ENCODE peak calls at places on chromosomes 5 and 9, in six cellular contexts. One of them, this sample, is unnamed.

GRCh38 chr9:84323777-84324317 is 16.7 kb downstream of the SLC28A3 start:
- DNase-seq in IMR-90: no peak
- DNase-seq in heart left ventricle: no peak
- DNase-seq in A549: no peak
- DNase-seq in Peyer's patch: no peak
- DNase-seq in esophagus squamous epithelium: no peak
- DNase-seq in this sample: no peak

GRCh38 chr9:21524099-21524830 is 42.2 kb upstream of the IFNE start:
- DNase-seq in IMR-90: no peak
- DNase-seq in heart left ventricle: no peak
- DNase-seq in A549: no peak
- DNase-seq in Peyer's patch: no peak
- DNase-seq in esophagus squamous epithelium: no peak
- DNase-seq in this sample: no peak

GRCh38 chr9:132914924-132915323 is 29.5 kb downstream of the TSC1 start:
- DNase-seq in IMR-90: no peak
- DNase-seq in heart left ventricle: no peak
- DNase-seq in A549: no peak
- DNase-seq in Peyer's patch: no peak
- DNase-seq in esophagus squamous epithelium: no peak
- DNase-seq in this sample: no peak

GRCh38 chr5:135433626-135434426 is 13.3 kb downstream of the DCANP1 start:
- DNase-seq in IMR-90: peak
- DNase-seq in heart left ventricle: no peak
- DNase-seq in A549: no peak
- DNase-seq in Peyer's patch: no peak
- DNase-seq in esophagus squamous epithelium: no peak
- DNase-seq in this sample: peak

GRCh38 chr5:141121563-141121962 is at the start of gene PCDHB4:
- DNase-seq in IMR-90: no peak
- DNase-seq in heart left ventricle: no peak
- DNase-seq in A549: no peak
- DNase-seq in Peyer's patch: no peak
- DNase-seq in esophagus squamous epithelium: no peak
- DNase-seq in this sample: no peak

GRCh38 chr5:42852826-42853225 is 41.1 kb upstream of the SELENOP start:
- DNase-seq in IMR-90: no peak
- DNase-seq in heart left ventricle: no peak
- DNase-seq in A549: no peak
- DNase-seq in Peyer's patch: no peak
- DNase-seq in esophagus squamous epithelium: no peak
- DNase-seq in this sample: no peak

GRCh38 chr9:20624201-20625002 is 2.1 kb upstream of the MLLT3 start:
- DNase-seq in IMR-90: peak
- DNase-seq in heart left ventricle: peak
- DNase-seq in A549: peak
- DNase-seq in Peyer's patch: peak
- DNase-seq in esophagus squamous epithelium: no peak
- DNase-seq in this sample: peak

GRCh38 chr5:172343741-172344140 is 60.2 kb upstream of the UBTD2 start:
- DNase-seq in IMR-90: no peak
- DNase-seq in heart left ventricle: no peak
- DNase-seq in A549: no peak
- DNase-seq in Peyer's patch: no peak
- DNase-seq in esophagus squamous epithelium: no peak
- DNase-seq in this sample: no peak

GRCh38 chr9:94874316-94874715 is 147.8 kb downstream of the AOPEP start:
- DNase-seq in IMR-90: peak
- DNase-seq in heart left ventricle: no peak
- DNase-seq in A549: no peak
- DNase-seq in Peyer's patch: no peak
- DNase-seq in esophagus squamous epithelium: no peak
- DNase-seq in this sample: no peak

GRCh38 chr5:53820802-53821171 is 260.3 kb downstream of the NDUFS4 start:
- DNase-seq in IMR-90: peak
- DNase-seq in heart left ventricle: no peak
- DNase-seq in A549: no peak
- DNase-seq in Peyer's patch: no peak
- DNase-seq in esophagus squamous epithelium: no peak
- DNase-seq in this sample: no peak

GRCh38 chr5:137372386-137373160 is 126.6 kb downstream of the SPOCK1 start:
- DNase-seq in IMR-90: peak
- DNase-seq in heart left ventricle: no peak
- DNase-seq in A549: no peak
- DNase-seq in Peyer's patch: no peak
- DNase-seq in esophagus squamous epithelium: no peak
- DNase-seq in this sample: no peak

GRCh38 chr5:134100283-134101011 is 14.0 kb upstream of the TCF7 start:
- DNase-seq in IMR-90: peak
- DNase-seq in heart left ventricle: no peak
- DNase-seq in A549: no peak
- DNase-seq in Peyer's patch: peak
- DNase-seq in esophagus squamous epithelium: no peak
- DNase-seq in this sample: no peak

GRCh38 chr9:89807682-89808075 is 202.9 kb downstream of the GADD45G start:
- DNase-seq in IMR-90: no peak
- DNase-seq in heart left ventricle: no peak
- DNase-seq in A549: no peak
- DNase-seq in Peyer's patch: no peak
- DNase-seq in esophagus squamous epithelium: no peak
- DNase-seq in this sample: no peak
- H3K27ac ChIP-seq in IMR-90: no peak
- H3K27ac ChIP-seq in heart left ventricle: no peak
- H3K27ac ChIP-seq in A549: no peak
- H3K27ac ChIP-seq in Peyer's patch: no peak
- H3K27ac ChIP-seq in esophagus squamous epithelium: no peak
- H3K27ac ChIP-seq in this sample: no peak

DNA sequence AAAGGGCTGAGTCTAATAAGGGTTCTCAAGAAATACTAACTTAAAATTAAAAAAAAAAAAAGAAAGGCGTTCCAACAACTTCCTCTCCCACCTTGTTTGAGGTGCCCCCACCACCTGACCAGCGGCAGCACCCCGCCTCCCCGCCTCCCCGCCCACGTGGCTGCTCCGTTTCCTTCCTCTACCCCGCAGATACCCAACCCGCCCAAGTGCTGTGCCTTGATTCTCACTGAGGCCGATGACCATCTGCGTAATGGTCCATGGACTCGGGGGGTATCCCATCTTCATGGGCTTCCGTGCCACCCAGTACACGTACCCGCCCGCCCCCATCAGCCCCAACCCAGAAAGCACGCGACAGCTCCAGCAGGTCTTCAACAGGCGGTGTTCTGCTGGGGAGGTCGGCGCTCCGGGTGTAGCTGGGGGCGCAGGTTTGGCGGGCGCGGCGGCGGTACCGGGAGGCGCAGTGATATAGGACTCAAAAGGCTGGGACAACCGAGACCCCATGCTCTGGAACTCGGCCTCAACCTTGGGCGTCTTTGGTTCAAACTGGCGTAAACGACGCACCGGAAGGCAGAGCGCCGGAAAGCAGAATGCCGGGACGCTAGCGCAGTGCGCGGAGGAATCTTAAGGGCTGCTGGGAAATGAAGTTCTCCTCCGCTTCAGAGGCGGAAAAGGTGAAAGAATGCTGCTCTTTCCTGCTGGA is at the start of gene DMAC1:
- DNase-seq in IMR-90: peak
- DNase-seq in heart left ventricle: peak
- DNase-seq in A549: peak
- DNase-seq in Peyer's patch: peak
- DNase-seq in esophagus squamous epithelium: peak
- DNase-seq in this sample: peak
- TF ChIP-seq POLR2A in IMR-90: peak
- TF ChIP-seq POLR2A in heart left ventricle: peak
- TF ChIP-seq POLR2A in A549: peak
- TF ChIP-seq POLR2A in Peyer's patch: peak
- TF ChIP-seq POLR2A in esophagus squamous epithelium: no peak
- TF ChIP-seq POLR2A in this sample: peak

GRCh38 chr5:15807861-15808260 is 307.9 kb downstream of the FBXL7 start:
- DNase-seq in IMR-90: peak
- DNase-seq in heart left ventricle: peak
- DNase-seq in A549: no peak
- DNase-seq in Peyer's patch: no peak
- DNase-seq in esophagus squamous epithelium: no peak
- DNase-seq in this sample: peak
- TF ChIP-seq CTCF in IMR-90: peak
- TF ChIP-seq CTCF in heart left ventricle: peak
- TF ChIP-seq CTCF in A549: no peak
- TF ChIP-seq CTCF in Peyer's patch: no peak
- TF ChIP-seq CTCF in esophagus squamous epithelium: no peak
- TF ChIP-seq CTCF in this sample: no peak

GRCh38 chr9:127543221-127543620 is 68.9 kb upstream of the STXBP1 start:
- DNase-seq in IMR-90: no peak
- DNase-seq in heart left ventricle: no peak
- DNase-seq in A549: no peak
- DNase-seq in Peyer's patch: no peak
- DNase-seq in esophagus squamous epithelium: no peak
- DNase-seq in this sample: no peak
- H3K27ac ChIP-seq in IMR-90: peak
- H3K27ac ChIP-seq in heart left ventricle: no peak
- H3K27ac ChIP-seq in A549: peak
- H3K27ac ChIP-seq in Peyer's patch: peak
- H3K27ac ChIP-seq in esophagus squamous epithelium: peak
- H3K27ac ChIP-seq in this sample: peak

GRCh38 chr9:112174965-112175795 is at the start of gene SUSD1:
- DNase-seq in IMR-90: no peak
- DNase-seq in heart left ventricle: peak
- DNase-seq in A549: no peak
- DNase-seq in Peyer's patch: peak
- DNase-seq in esophagus squamous epithelium: no peak
- DNase-seq in this sample: no peak
- TF ChIP-seq POLR2A in IMR-90: no peak
- TF ChIP-seq POLR2A in heart left ventricle: peak
- TF ChIP-seq POLR2A in A549: peak
- TF ChIP-seq POLR2A in Peyer's patch: no peak
- TF ChIP-seq POLR2A in esophagus squamous epithelium: no peak
- TF ChIP-seq POLR2A in this sample: no peak